ENCODE peak calls at places on chromosomes 12 and 14, in five cellular contexts. One of them, this sample, is unnamed.

GRCh38 chr14:82122678-82123077 is 589.0 kb upstream of the SEL1L start:
- DNase-seq in K562: no peak
- DNase-seq in WTC11: no peak
- DNase-seq in GM12878: no peak
- DNase-seq in SK-N-SH: no peak
- DNase-seq in this sample: no peak

GRCh38 chr14:73943083-73943482 is 6.8 kb downstream of the FAM161B start:
- DNase-seq in GM12878: no peak
- DNase-seq in WTC11: no peak
- DNase-seq in K562: no peak
- DNase-seq in SK-N-SH: no peak
- DNase-seq in this sample: no peak

GRCh38 chr12:128474916-128475315 is 207.9 kb downstream of the TMEM132C start:
- DNase-seq in SK-N-SH: no peak
- DNase-seq in K562: no peak
- DNase-seq in WTC11: no peak
- DNase-seq in GM12878: no peak
- DNase-seq in this sample: peak

GRCh38 chr14:37081220-37081619 is 91.2 kb downstream of the SLC25A21 start:
- DNase-seq in K562: no peak
- DNase-seq in SK-N-SH: no peak
- DNase-seq in GM12878: no peak
- DNase-seq in WTC11: no peak
- DNase-seq in this sample: no peak

GRCh38 chr14:91947196-91948184 is at the start of gene FBLN5:
- DNase-seq in K562: peak
- DNase-seq in GM12878: no peak
- DNase-seq in SK-N-SH: peak
- DNase-seq in WTC11: peak
- DNase-seq in this sample: peak

GRCh38 chr12:57754411-57755193 is at the start of gene MARCHF9:
- DNase-seq in GM12878: no peak
- DNase-seq in K562: peak
- DNase-seq in WTC11: peak
- DNase-seq in SK-N-SH: peak
- DNase-seq in this sample: peak

GRCh38 chr14:103185051-103186027 is 62.1 kb downstream of the TNFAIP2 start:
- DNase-seq in SK-N-SH: peak
- DNase-seq in WTC11: no peak
- DNase-seq in K562: peak
- DNase-seq in GM12878: no peak
- DNase-seq in this sample: no peak

GRCh38 chr12:68375701-68376469 is 43.7 kb upstream of the MDM1 start:
- DNase-seq in K562: no peak
- DNase-seq in WTC11: no peak
- DNase-seq in SK-N-SH: no peak
- DNase-seq in GM12878: no peak
- DNase-seq in this sample: no peak

GRCh38 chr12:88108021-88108420 is 33.9 kb downstream of the CEP290 start:
- DNase-seq in GM12878: no peak
- DNase-seq in SK-N-SH: no peak
- DNase-seq in K562: no peak
- DNase-seq in WTC11: no peak
- DNase-seq in this sample: no peak

GRCh38 chr12:92136883-92137582 is 8.6 kb downstream of the BTG1 start:
- DNase-seq in K562: no peak
- DNase-seq in SK-N-SH: no peak
- DNase-seq in WTC11: no peak
- DNase-seq in GM12878: no peak
- DNase-seq in this sample: no peak

GRCh38 chr12:107145397-107145796 is 52.0 kb upstream of the CRY1 start:
- DNase-seq in SK-N-SH: no peak
- DNase-seq in WTC11: no peak
- DNase-seq in K562: no peak
- DNase-seq in GM12878: no peak
- DNase-seq in this sample: no peak

GRCh38 chr12:83075471-83075870 is 388.8 kb downstream of the TMTC2 start:
- DNase-seq in GM12878: no peak
- DNase-seq in K562: no peak
- DNase-seq in WTC11: no peak
- DNase-seq in SK-N-SH: no peak
- DNase-seq in this sample: no peak

GRCh38 chr12:42213954-42214426 is 24.1 kb downstream of the YAF2 start:
- DNase-seq in GM12878: no peak
- DNase-seq in WTC11: no peak
- DNase-seq in K562: no peak
- DNase-seq in SK-N-SH: no peak
- DNase-seq in this sample: no peak

GRCh38 chr14:102249041-102249440 is 55.9 kb downstream of the MOK start:
- DNase-seq in GM12878: no peak
- DNase-seq in SK-N-SH: no peak
- DNase-seq in K562: no peak
- DNase-seq in WTC11: no peak
- DNase-seq in this sample: no peak

GRCh38 chr12:24948816-24949722 is at the start of gene BCAT1:
- DNase-seq in WTC11: peak
- DNase-seq in K562: peak
- DNase-seq in SK-N-SH: peak
- DNase-seq in GM12878: no peak
- DNase-seq in this sample: peak

GRCh38 chr12:2322554-2323120 is 269.9 kb downstream of the CACNA1C start:
- DNase-seq in SK-N-SH: no peak
- DNase-seq in GM12878: no peak
- DNase-seq in K562: no peak
- DNase-seq in WTC11: no peak
- DNase-seq in this sample: no peak

GRCh38 chr12:117143008-117143532 is 43.9 kb upstream of the TESC start:
- DNase-seq in SK-N-SH: peak
- DNase-seq in GM12878: no peak
- DNase-seq in WTC11: no peak
- DNase-seq in K562: no peak
- DNase-seq in this sample: no peak

GRCh38 chr14:65345264-65345663 is 67.3 kb upstream of the FUT8 start:
- DNase-seq in K562: no peak
- DNase-seq in GM12878: no peak
- DNase-seq in WTC11: no peak
- DNase-seq in SK-N-SH: no peak
- DNase-seq in this sample: no peak

GRCh38 chr14:25358330-25358729 is 308.4 kb upstream of the STXBP6 start:
- DNase-seq in K562: no peak
- DNase-seq in WTC11: no peak
- DNase-seq in SK-N-SH: no peak
- DNase-seq in GM12878: no peak
- DNase-seq in this sample: no peak

GRCh38 chr14:77580964-77581505 is 35.4 kb downstream of the SPTLC2 start:
- DNase-seq in SK-N-SH: peak
- DNase-seq in K562: no peak
- DNase-seq in GM12878: peak
- DNase-seq in WTC11: no peak
- DNase-seq in this sample: no peak

GRCh38 chr14:95066427-95066986 is 90.8 kb downstream of the DICER1 start:
- DNase-seq in K562: no peak
- DNase-seq in WTC11: no peak
- DNase-seq in SK-N-SH: no peak
- DNase-seq in GM12878: no peak
- DNase-seq in this sample: no peak

GRCh38 chr14:49880267-49881064 is 12.4 kb upstream of the ARF6 start:
- DNase-seq in GM12878: no peak
- DNase-seq in K562: no peak
- DNase-seq in SK-N-SH: no peak
- DNase-seq in WTC11: no peak
- DNase-seq in this sample: no peak

GRCh38 chr12:1122803-1123202 is 131.8 kb downstream of the ERC1 start:
- DNase-seq in GM12878: no peak
- DNase-seq in WTC11: no peak
- DNase-seq in K562: peak
- DNase-seq in SK-N-SH: peak
- DNase-seq in this sample: no peak

GRCh38 chr14:100557658-100558057 is 29.6 kb downstream of the BEGAIN start:
- DNase-seq in SK-N-SH: no peak
- DNase-seq in K562: no peak
- DNase-seq in WTC11: no peak
- DNase-seq in GM12878: no peak
- DNase-seq in this sample: no peak

GRCh38 chr14:20403521-20403920 is 9.8 kb downstream of the TEP1 start:
- DNase-seq in GM12878: no peak
- DNase-seq in K562: no peak
- DNase-seq in WTC11: no peak
- DNase-seq in SK-N-SH: no peak
- DNase-seq in this sample: no peak

GRCh38 chr12:129531004-129531403 is 372.8 kb downstream of the TMEM132D start:
- DNase-seq in WTC11: no peak
- DNase-seq in K562: no peak
- DNase-seq in GM12878: no peak
- DNase-seq in SK-N-SH: no peak
- DNase-seq in this sample: no peak

GRCh38 chr12:46360908-46361666 is 11.5 kb downstream of the SLC38A2 start:
- DNase-seq in GM12878: no peak
- DNase-seq in WTC11: no peak
- DNase-seq in SK-N-SH: no peak
- DNase-seq in K562: no peak
- DNase-seq in this sample: no peak

GRCh38 chr14:85466678-85467077 is 63.3 kb upstream of the FLRT2 start:
- DNase-seq in WTC11: no peak
- DNase-seq in SK-N-SH: no peak
- DNase-seq in K562: no peak
- DNase-seq in GM12878: no peak
- DNase-seq in this sample: no peak

GRCh38 chr14:40122978-40123648 is 690.9 kb upstream of the FBXO33 start:
- DNase-seq in SK-N-SH: no peak
- DNase-seq in GM12878: peak
- DNase-seq in WTC11: no peak
- DNase-seq in K562: no peak
- DNase-seq in this sample: no peak

GRCh38 chr12:113163030-113163360 is 13.5 kb downstream of the CFAP73 start:
- DNase-seq in GM12878: no peak
- DNase-seq in SK-N-SH: no peak
- DNase-seq in K562: no peak
- DNase-seq in WTC11: no peak
- DNase-seq in this sample: no peak

GRCh38 chr12:87870061-87870460 is 159.1 kb downstream of the C12orf50 start:
- DNase-seq in GM12878: no peak
- DNase-seq in SK-N-SH: no peak
- DNase-seq in K562: no peak
- DNase-seq in WTC11: no peak
- DNase-seq in this sample: no peak

GRCh38 chr12:13337786-13338185 is 141.3 kb downstream of the EMP1 start:
- DNase-seq in GM12878: no peak
- DNase-seq in SK-N-SH: no peak
- DNase-seq in K562: no peak
- DNase-seq in WTC11: no peak
- DNase-seq in this sample: no peak

GRCh38 chr12:81888961-81889360 is 129.8 kb upstream of the PPFIA2 start:
- DNase-seq in K562: no peak
- DNase-seq in GM12878: no peak
- DNase-seq in SK-N-SH: no peak
- DNase-seq in WTC11: no peak
- DNase-seq in this sample: no peak
- TF ChIP-seq MAX in K562: no peak
- TF ChIP-seq MAX in GM12878: no peak
- TF ChIP-seq MAX in SK-N-SH: no peak
- TF ChIP-seq MAX in WTC11: no peak
- TF ChIP-seq MAX in this sample: no peak

DNA sequence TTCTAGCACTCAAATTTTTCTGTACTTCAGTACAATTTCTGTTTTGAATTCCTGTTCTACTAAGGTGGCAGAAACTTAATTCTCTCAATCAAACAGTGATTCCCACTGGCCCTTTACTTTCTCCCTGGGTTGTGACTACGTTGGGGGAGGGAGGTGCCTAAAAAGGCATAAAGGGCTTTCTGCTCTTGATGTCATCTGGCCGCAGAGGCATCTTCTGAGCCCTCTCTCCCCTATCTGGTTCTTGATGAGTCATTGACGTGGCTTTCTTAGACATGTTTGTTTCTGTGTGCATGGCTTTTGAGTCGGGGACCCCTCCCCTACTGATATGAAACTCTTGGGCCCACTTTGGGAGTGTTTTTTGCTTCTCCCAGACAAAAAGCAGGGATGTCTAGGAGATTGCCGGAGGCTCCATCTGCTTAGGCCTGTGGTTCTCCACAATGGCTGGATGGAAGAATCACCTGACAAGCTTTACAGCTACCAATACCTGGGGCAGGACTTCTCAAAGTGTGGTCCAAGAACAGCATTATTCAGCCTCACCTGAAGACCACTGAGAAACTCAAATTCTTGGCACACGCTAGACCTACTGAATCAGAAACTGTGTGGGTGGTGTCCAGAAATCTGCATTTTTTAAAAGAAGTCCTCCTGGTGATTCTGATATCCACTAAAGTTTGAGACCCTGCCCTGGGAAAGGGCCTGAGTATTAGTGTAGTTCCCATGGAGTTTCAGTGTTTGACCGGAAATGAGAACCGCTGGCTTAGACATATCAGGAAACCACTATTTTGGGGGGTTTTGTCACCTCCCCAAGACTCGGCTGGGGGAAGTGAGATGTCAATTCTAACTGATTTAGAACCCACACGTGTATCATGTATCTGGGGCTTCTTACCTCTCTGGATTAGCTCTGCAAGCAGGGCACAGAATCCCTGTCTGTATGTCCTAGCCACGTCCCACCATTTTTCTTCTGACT is 395.7 kb upstream of the PDE3A start:
- DNase-seq in K562: no peak
- DNase-seq in WTC11: no peak
- DNase-seq in GM12878: peak
- DNase-seq in SK-N-SH: no peak
- DNase-seq in this sample: no peak
- TF ChIP-seq MAX in K562: no peak
- TF ChIP-seq MAX in WTC11: no peak
- TF ChIP-seq MAX in GM12878: no peak
- TF ChIP-seq MAX in SK-N-SH: no peak
- TF ChIP-seq MAX in this sample: no peak

GRCh38 chr12:52949413-52950331 is 754 bp downstream of the KRT18 start:
- DNase-seq in K562: peak
- DNase-seq in GM12878: no peak
- DNase-seq in WTC11: peak
- DNase-seq in SK-N-SH: no peak
- DNase-seq in this sample: no peak
- TF ChIP-seq MAX in K562: no peak
- TF ChIP-seq MAX in GM12878: no peak
- TF ChIP-seq MAX in WTC11: no peak
- TF ChIP-seq MAX in SK-N-SH: peak
- TF ChIP-seq MAX in this sample: no peak

GRCh38 chr12:50647479-50647878 is 116.4 kb upstream of the ATF1 start:
- DNase-seq in GM12878: no peak
- DNase-seq in K562: no peak
- DNase-seq in WTC11: no peak
- DNase-seq in SK-N-SH: no peak
- DNase-seq in this sample: no peak

GRCh38 chr12:50650285-50650684 is 113.6 kb upstream of the ATF1 start:
- DNase-seq in WTC11: no peak
- DNase-seq in SK-N-SH: no peak
- DNase-seq in K562: no peak
- DNase-seq in GM12878: no peak
- DNase-seq in this sample: no peak

GRCh38 chr12:50642035-50642451 is 121.9 kb upstream of the ATF1 start:
- DNase-seq in GM12878: no peak
- DNase-seq in WTC11: no peak
- DNase-seq in K562: peak
- DNase-seq in SK-N-SH: no peak
- DNase-seq in this sample: no peak

GRCh38 chr12:50642755-50643154 is 121.1 kb upstream of the ATF1 start:
- DNase-seq in WTC11: no peak
- DNase-seq in GM12878: no peak
- DNase-seq in K562: no peak
- DNase-seq in SK-N-SH: no peak
- DNase-seq in this sample: no peak

GRCh38 chr12:50647031-50647430 is 116.9 kb upstream of the ATF1 start:
- DNase-seq in GM12878: no peak
- DNase-seq in SK-N-SH: no peak
- DNase-seq in K562: no peak
- DNase-seq in WTC11: no peak
- DNase-seq in this sample: no peak
- TF ChIP-seq MAX in GM12878: no peak
- TF ChIP-seq MAX in SK-N-SH: no peak
- TF ChIP-seq MAX in K562: no peak
- TF ChIP-seq MAX in WTC11: no peak
- TF ChIP-seq MAX in this sample: no peak

This sample was measured in H1.